ENCODE peak calls at places on chromosomes 16 and 17, in six cellular contexts. I, K, Y, T, W and M are unnamed samples.

GRCh38 chr17:49730078-49730786 is 22.5 kb upstream of the SLC35B1 start:
- DNase-seq in W (no peak), K (no peak), Y (no peak), I (no peak), T (no peak), M (no peak)

GRCh38 chr17:80984749-80985148 is 6.9 kb upstream of the CHMP6 start:
- DNase-seq in I (no peak), K (no peak), W (no peak), T (no peak), Y (peak; percentile 93), M (no peak)

GRCh38 chr17:50523208-50523607 is 9.3 kb upstream of the EPN3 start:
- DNase-seq in W (no peak), Y (no peak), T (no peak), K (no peak), I (no peak), M (no peak)

GRCh38 chr16:46620265-46621005 is 744 bp downstream of the SHCBP1 start:
- DNase-seq in Y (peak; percentile 30), W (peak; percentile 63), T (no peak), I (no peak), K (no peak), M (no peak)

GRCh38 chr17:82631544-82631943 is 16.7 kb downstream of the WDR45B start:
- DNase-seq in W (no peak), I (no peak), Y (no peak), K (no peak), T (no peak), M (no peak)

GRCh38 chr17:67879662-67880061 is 54.4 kb downstream of the BPTF start:
- DNase-seq in T (no peak), K (no peak), Y (no peak), I (no peak), W (no peak), M (no peak)

GRCh38 chr17:80187493-80187892 is 17.7 kb downstream of the CARD14 start:
- DNase-seq in W (no peak), I (no peak), K (no peak), T (no peak), Y (no peak), M (no peak)

GRCh38 chr16:69709456-69710084 is 16.8 kb downstream of the NQO1 start:
- DNase-seq in I (peak; percentile 67), T (no peak), Y (peak; percentile 74), W (peak; percentile 83), K (no peak), M (no peak)

GRCh38 chr16:9787717-9788116 is 394.5 kb downstream of the GRIN2A start:
- DNase-seq in I (no peak), T (no peak), W (no peak), K (no peak), Y (no peak), M (no peak)

GRCh38 chr16:29873319-29873718 is 10.3 kb upstream of the CDIPT start:
- DNase-seq in T (no peak), Y (no peak), W (no peak), K (no peak), I (no peak), M (no peak)

GRCh38 chr17:40304464-40304863 is 4.5 kb upstream of the RARA start:
- DNase-seq in K (no peak), I (no peak), Y (peak; percentile 90), W (no peak), T (no peak), M (no peak)

GRCh38 chr16:49587051-49587450 is 213.4 kb downstream of the C16orf78 start:
- DNase-seq in T (no peak), I (no peak), W (no peak), K (no peak), Y (no peak), M (no peak)

GRCh38 chr16:52786105-52786504 is 239.2 kb upstream of the TOX3 start:
- DNase-seq in T (no peak), K (no peak), Y (no peak), W (no peak), I (no peak), M (no peak)

GRCh38 chr17:15651583-15652110 is 32.1 kb upstream of the FBXW10B start:
- DNase-seq in Y (peak; percentile 99), I (peak; percentile 77), K (no peak), W (peak; percentile 99), T (no peak), M (no peak)

GRCh38 chr17:55286681-55287589 is 22.2 kb downstream of the HLF start:
- DNase-seq in T (no peak), K (no peak), I (peak; percentile 47), W (no peak), Y (no peak), M (no peak)

GRCh38 chr16:47506800-47507199 is 45.7 kb downstream of the PHKB start:
- DNase-seq in I (no peak), W (no peak), T (no peak), Y (no peak), K (no peak), M (no peak)

GRCh38 chr17:42061641-42062487 is 11.5 kb upstream of the C17orf113 start:
- DNase-seq in W (no peak), Y (no peak), I (no peak), T (no peak), K (no peak), M (no peak)

GRCh38 chr17:14113137-14113536 is 43.8 kb downstream of the COX10 start:
- DNase-seq in T (no peak), K (no peak), W (no peak), Y (no peak), I (no peak), M (no peak)

GRCh38 chr17:32302860-32303649 is 37.4 kb downstream of the RHBDL3 start:
- DNase-seq in Y (no peak), K (no peak), I (no peak), W (no peak), T (no peak), M (no peak)

GRCh38 chr17:12730421-12730820 is 58.9 kb upstream of the ARHGAP44 start:
- DNase-seq in I (no peak), Y (no peak), T (no peak), W (no peak), K (no peak), M (no peak)

GRCh38 chr16:84826558-84826941 is 6.8 kb downstream of the CRISPLD2 start:
- DNase-seq in I (no peak), Y (peak; percentile 93), T (no peak), W (no peak), K (no peak), M (no peak)